ENCODE peak calls at places on chromosomes 13 and 19, in nine cellular contexts. One of them, this sample, is unnamed.

GRCh38 chr13:29752175-29752574 is 98.2 kb downstream of the UBL3 start:
- DNase-seq in cardiac septum: no peak
- DNase-seq in NCI-H2171 treated with DMSO at 0.1 percent for 48 hours: no peak
- DNase-seq in activated T-cell treated with anti-CD3 and anti-CD28 coated beads for 24 hours: no peak
- DNase-seq in activated effector memory CD4-positive, alpha-beta T cell treated with anti-CD3 and anti-CD28 coated beads, Interleukin-2, amount 50 U/mL, for 16 hours: no peak
- DNase-seq in activated naive CD4-positive, alpha-beta T cell: no peak
- DNase-seq in immature natural killer cell: no peak
- DNase-seq in D341Med: no peak
- DNase-seq in ovary: no peak
- DNase-seq in this sample: no peak

GRCh38 chr19:16942583-16942982 is 53.8 kb downstream of the F2RL3 start:
- DNase-seq in cardiac septum: no peak
- DNase-seq in activated naive CD4-positive, alpha-beta T cell: no peak
- DNase-seq in activated effector memory CD4-positive, alpha-beta T cell treated with anti-CD3 and anti-CD28 coated beads, Interleukin-2, amount 50 U/mL, for 16 hours: no peak
- DNase-seq in NCI-H2171 treated with DMSO at 0.1 percent for 48 hours: no peak
- DNase-seq in activated T-cell treated with anti-CD3 and anti-CD28 coated beads for 24 hours: no peak
- DNase-seq in immature natural killer cell: no peak
- DNase-seq in D341Med: peak
- DNase-seq in ovary: no peak
- DNase-seq in this sample: no peak

GRCh38 chr19:45400192-45400591 is 4.7 kb downstream of the PPP1R13L start:
- DNase-seq in NCI-H2171 treated with DMSO at 0.1 percent for 48 hours: peak
- DNase-seq in activated T-cell treated with anti-CD3 and anti-CD28 coated beads for 24 hours: no peak
- DNase-seq in ovary: no peak
- DNase-seq in activated naive CD4-positive, alpha-beta T cell: no peak
- DNase-seq in cardiac septum: no peak
- DNase-seq in activated effector memory CD4-positive, alpha-beta T cell treated with anti-CD3 and anti-CD28 coated beads, Interleukin-2, amount 50 U/mL, for 16 hours: no peak
- DNase-seq in D341Med: peak
- DNase-seq in immature natural killer cell: no peak
- DNase-seq in this sample: no peak

GRCh38 chr19:37698216-37698615 is 21.3 kb downstream of the ZNF607 start:
- DNase-seq in NCI-H2171 treated with DMSO at 0.1 percent for 48 hours: no peak
- DNase-seq in activated naive CD4-positive, alpha-beta T cell: no peak
- DNase-seq in D341Med: no peak
- DNase-seq in immature natural killer cell: no peak
- DNase-seq in cardiac septum: no peak
- DNase-seq in ovary: no peak
- DNase-seq in activated effector memory CD4-positive, alpha-beta T cell treated with anti-CD3 and anti-CD28 coated beads, Interleukin-2, amount 50 U/mL, for 16 hours: no peak
- DNase-seq in activated T-cell treated with anti-CD3 and anti-CD28 coated beads for 24 hours: no peak
- DNase-seq in this sample: no peak

GRCh38 chr13:79245937-79246574 is 160.0 kb downstream of the RBM26 start:
- DNase-seq in activated effector memory CD4-positive, alpha-beta T cell treated with anti-CD3 and anti-CD28 coated beads, Interleukin-2, amount 50 U/mL, for 16 hours: no peak
- DNase-seq in ovary: no peak
- DNase-seq in D341Med: no peak
- DNase-seq in cardiac septum: no peak
- DNase-seq in activated naive CD4-positive, alpha-beta T cell: no peak
- DNase-seq in immature natural killer cell: no peak
- DNase-seq in activated T-cell treated with anti-CD3 and anti-CD28 coated beads for 24 hours: no peak
- DNase-seq in NCI-H2171 treated with DMSO at 0.1 percent for 48 hours: peak
- DNase-seq in this sample: no peak

GRCh38 chr13:35474551-35474950 is 1.9 kb downstream of the MAB21L1 start:
- DNase-seq in ovary: no peak
- DNase-seq in immature natural killer cell: no peak
- DNase-seq in cardiac septum: no peak
- DNase-seq in activated effector memory CD4-positive, alpha-beta T cell treated with anti-CD3 and anti-CD28 coated beads, Interleukin-2, amount 50 U/mL, for 16 hours: no peak
- DNase-seq in activated naive CD4-positive, alpha-beta T cell: no peak
- DNase-seq in D341Med: peak
- DNase-seq in activated T-cell treated with anti-CD3 and anti-CD28 coated beads for 24 hours: no peak
- DNase-seq in NCI-H2171 treated with DMSO at 0.1 percent for 48 hours: no peak
- DNase-seq in this sample: peak

GRCh38 chr19:45462174-45462573 is 5.6 kb upstream of the FOSB start:
- DNase-seq in ovary: no peak
- DNase-seq in D341Med: no peak
- DNase-seq in activated T-cell treated with anti-CD3 and anti-CD28 coated beads for 24 hours: no peak
- DNase-seq in activated naive CD4-positive, alpha-beta T cell: no peak
- DNase-seq in cardiac septum: no peak
- DNase-seq in activated effector memory CD4-positive, alpha-beta T cell treated with anti-CD3 and anti-CD28 coated beads, Interleukin-2, amount 50 U/mL, for 16 hours: no peak
- DNase-seq in NCI-H2171 treated with DMSO at 0.1 percent for 48 hours: no peak
- DNase-seq in immature natural killer cell: no peak
- DNase-seq in this sample: no peak

GRCh38 chr19:46134527-46134926 is 10.0 kb upstream of the IGFL3 start:
- DNase-seq in activated effector memory CD4-positive, alpha-beta T cell treated with anti-CD3 and anti-CD28 coated beads, Interleukin-2, amount 50 U/mL, for 16 hours: no peak
- DNase-seq in ovary: no peak
- DNase-seq in cardiac septum: no peak
- DNase-seq in immature natural killer cell: no peak
- DNase-seq in D341Med: no peak
- DNase-seq in activated naive CD4-positive, alpha-beta T cell: no peak
- DNase-seq in NCI-H2171 treated with DMSO at 0.1 percent for 48 hours: no peak
- DNase-seq in activated T-cell treated with anti-CD3 and anti-CD28 coated beads for 24 hours: no peak
- DNase-seq in this sample: no peak

GRCh38 chr13:93700115-93700514 is 473.5 kb downstream of the GPC6 start:
- DNase-seq in NCI-H2171 treated with DMSO at 0.1 percent for 48 hours: no peak
- DNase-seq in immature natural killer cell: no peak
- DNase-seq in D341Med: no peak
- DNase-seq in activated effector memory CD4-positive, alpha-beta T cell treated with anti-CD3 and anti-CD28 coated beads, Interleukin-2, amount 50 U/mL, for 16 hours: no peak
- DNase-seq in cardiac septum: no peak
- DNase-seq in activated T-cell treated with anti-CD3 and anti-CD28 coated beads for 24 hours: no peak
- DNase-seq in ovary: no peak
- DNase-seq in activated naive CD4-positive, alpha-beta T cell: no peak
- DNase-seq in this sample: peak

GRCh38 chr19:56884481-56884880 is 44.0 kb upstream of the PEG3 start:
- DNase-seq in D341Med: no peak
- DNase-seq in ovary: no peak
- DNase-seq in cardiac septum: no peak
- DNase-seq in activated naive CD4-positive, alpha-beta T cell: no peak
- DNase-seq in activated T-cell treated with anti-CD3 and anti-CD28 coated beads for 24 hours: no peak
- DNase-seq in immature natural killer cell: no peak
- DNase-seq in activated effector memory CD4-positive, alpha-beta T cell treated with anti-CD3 and anti-CD28 coated beads, Interleukin-2, amount 50 U/mL, for 16 hours: no peak
- DNase-seq in NCI-H2171 treated with DMSO at 0.1 percent for 48 hours: no peak
- DNase-seq in this sample: no peak

GRCh38 chr13:100506600-100507422 is 81.8 kb downstream of the GGACT start:
- DNase-seq in activated T-cell treated with anti-CD3 and anti-CD28 coated beads for 24 hours: no peak
- DNase-seq in immature natural killer cell: no peak
- DNase-seq in cardiac septum: no peak
- DNase-seq in ovary: no peak
- DNase-seq in activated naive CD4-positive, alpha-beta T cell: no peak
- DNase-seq in D341Med: no peak
- DNase-seq in NCI-H2171 treated with DMSO at 0.1 percent for 48 hours: no peak
- DNase-seq in activated effector memory CD4-positive, alpha-beta T cell treated with anti-CD3 and anti-CD28 coated beads, Interleukin-2, amount 50 U/mL, for 16 hours: no peak
- DNase-seq in this sample: no peak

GRCh38 chr19:38506723-38507550 is 73.4 kb downstream of the RYR1 start:
- DNase-seq in activated naive CD4-positive, alpha-beta T cell: peak
- DNase-seq in D341Med: peak
- DNase-seq in NCI-H2171 treated with DMSO at 0.1 percent for 48 hours: peak
- DNase-seq in cardiac septum: no peak
- DNase-seq in ovary: peak
- DNase-seq in immature natural killer cell: peak
- DNase-seq in activated effector memory CD4-positive, alpha-beta T cell treated with anti-CD3 and anti-CD28 coated beads, Interleukin-2, amount 50 U/mL, for 16 hours: peak
- DNase-seq in activated T-cell treated with anti-CD3 and anti-CD28 coated beads for 24 hours: peak
- DNase-seq in this sample: peak

GRCh38 chr19:27794444-27795042 is 1418.4 kb downstream of the UQCRFS1 start:
- DNase-seq in D341Med: no peak
- DNase-seq in activated naive CD4-positive, alpha-beta T cell: no peak
- DNase-seq in activated T-cell treated with anti-CD3 and anti-CD28 coated beads for 24 hours: no peak
- DNase-seq in immature natural killer cell: no peak
- DNase-seq in cardiac septum: no peak
- DNase-seq in activated effector memory CD4-positive, alpha-beta T cell treated with anti-CD3 and anti-CD28 coated beads, Interleukin-2, amount 50 U/mL, for 16 hours: peak
- DNase-seq in NCI-H2171 treated with DMSO at 0.1 percent for 48 hours: no peak
- DNase-seq in ovary: no peak
- DNase-seq in this sample: peak

GRCh38 chr19:30664358-30665058 is 292.3 kb downstream of the ZNF536 start:
- DNase-seq in cardiac septum: no peak
- DNase-seq in activated naive CD4-positive, alpha-beta T cell: no peak
- DNase-seq in activated effector memory CD4-positive, alpha-beta T cell treated with anti-CD3 and anti-CD28 coated beads, Interleukin-2, amount 50 U/mL, for 16 hours: no peak
- DNase-seq in immature natural killer cell: no peak
- DNase-seq in ovary: no peak
- DNase-seq in NCI-H2171 treated with DMSO at 0.1 percent for 48 hours: no peak
- DNase-seq in activated T-cell treated with anti-CD3 and anti-CD28 coated beads for 24 hours: no peak
- DNase-seq in D341Med: peak
- DNase-seq in this sample: peak

GRCh38 chr19:6402834-6403608 is 10.1 kb upstream of the GTF2F1 start:
- DNase-seq in D341Med: no peak
- DNase-seq in activated naive CD4-positive, alpha-beta T cell: no peak
- DNase-seq in activated effector memory CD4-positive, alpha-beta T cell treated with anti-CD3 and anti-CD28 coated beads, Interleukin-2, amount 50 U/mL, for 16 hours: no peak
- DNase-seq in cardiac septum: no peak
- DNase-seq in NCI-H2171 treated with DMSO at 0.1 percent for 48 hours: no peak
- DNase-seq in activated T-cell treated with anti-CD3 and anti-CD28 coated beads for 24 hours: no peak
- DNase-seq in immature natural killer cell: no peak
- DNase-seq in ovary: no peak
- DNase-seq in this sample: no peak

GRCh38 chr19:39828015-39828633 is 5.8 kb downstream of the DYRK1B start:
- DNase-seq in activated T-cell treated with anti-CD3 and anti-CD28 coated beads for 24 hours: no peak
- DNase-seq in immature natural killer cell: peak
- DNase-seq in activated effector memory CD4-positive, alpha-beta T cell treated with anti-CD3 and anti-CD28 coated beads, Interleukin-2, amount 50 U/mL, for 16 hours: peak
- DNase-seq in D341Med: no peak
- DNase-seq in activated naive CD4-positive, alpha-beta T cell: no peak
- DNase-seq in cardiac septum: peak
- DNase-seq in NCI-H2171 treated with DMSO at 0.1 percent for 48 hours: no peak
- DNase-seq in ovary: no peak
- DNase-seq in this sample: no peak

GRCh38 chr19:2413629-2414028 is 13.8 kb downstream of the TIMM13 start:
- DNase-seq in cardiac septum: no peak
- DNase-seq in activated naive CD4-positive, alpha-beta T cell: no peak
- DNase-seq in ovary: no peak
- DNase-seq in NCI-H2171 treated with DMSO at 0.1 percent for 48 hours: no peak
- DNase-seq in activated effector memory CD4-positive, alpha-beta T cell treated with anti-CD3 and anti-CD28 coated beads, Interleukin-2, amount 50 U/mL, for 16 hours: no peak
- DNase-seq in immature natural killer cell: no peak
- DNase-seq in activated T-cell treated with anti-CD3 and anti-CD28 coated beads for 24 hours: no peak
- DNase-seq in D341Med: peak
- DNase-seq in this sample: no peak

GRCh38 chr13:99726261-99726894 is 225.1 kb downstream of the TM9SF2 start:
- DNase-seq in activated effector memory CD4-positive, alpha-beta T cell treated with anti-CD3 and anti-CD28 coated beads, Interleukin-2, amount 50 U/mL, for 16 hours: no peak
- DNase-seq in NCI-H2171 treated with DMSO at 0.1 percent for 48 hours: no peak
- DNase-seq in D341Med: no peak
- DNase-seq in immature natural killer cell: no peak
- DNase-seq in activated T-cell treated with anti-CD3 and anti-CD28 coated beads for 24 hours: no peak
- DNase-seq in activated naive CD4-positive, alpha-beta T cell: no peak
- DNase-seq in cardiac septum: no peak
- DNase-seq in ovary: no peak
- DNase-seq in this sample: no peak

GRCh38 chr13:28531956-28532225 is 37.0 kb upstream of the FLT1 start:
- DNase-seq in ovary: no peak
- DNase-seq in activated naive CD4-positive, alpha-beta T cell: no peak
- DNase-seq in immature natural killer cell: no peak
- DNase-seq in cardiac septum: no peak
- DNase-seq in D341Med: no peak
- DNase-seq in activated T-cell treated with anti-CD3 and anti-CD28 coated beads for 24 hours: no peak
- DNase-seq in activated effector memory CD4-positive, alpha-beta T cell treated with anti-CD3 and anti-CD28 coated beads, Interleukin-2, amount 50 U/mL, for 16 hours: no peak
- DNase-seq in NCI-H2171 treated with DMSO at 0.1 percent for 48 hours: no peak
- DNase-seq in this sample: no peak

GRCh38 chr19:35043906-35044305 is 2.4 kb downstream of the HPN start:
- DNase-seq in immature natural killer cell: no peak
- DNase-seq in cardiac septum: no peak
- DNase-seq in activated T-cell treated with anti-CD3 and anti-CD28 coated beads for 24 hours: no peak
- DNase-seq in D341Med: no peak
- DNase-seq in activated effector memory CD4-positive, alpha-beta T cell treated with anti-CD3 and anti-CD28 coated beads, Interleukin-2, amount 50 U/mL, for 16 hours: no peak
- DNase-seq in NCI-H2171 treated with DMSO at 0.1 percent for 48 hours: no peak
- DNase-seq in ovary: no peak
- DNase-seq in activated naive CD4-positive, alpha-beta T cell: no peak
- DNase-seq in this sample: no peak

This sample was measured in ACHN.